ENCODE peak calls at places on chromosomes 5 and 9, in four cellular contexts. P is lower lobe of right lung, Y is suprapubic skin, S is mucosa of descending colon. K is an unnamed sample.

GRCh38 chr5:160175438-160176218 is 53.7 kb upstream of the FABP6 start:
- DNase-seq in P (no peak), S (no peak), Y (no peak), K (no peak)

GRCh38 chr9:134303601-134304000 is 22.7 kb upstream of the RXRA start:
- DNase-seq in P (peak; percentile 21), S (no peak), Y (peak; percentile 33), K (no peak)

GRCh38 chr5:9156282-9156681 is 389.6 kb downstream of the SEMA5A start:
- DNase-seq in P (no peak), S (no peak), Y (peak; percentile 70), K (peak; percentile 72)

GRCh38 chr5:138542120-138542955 is 698 bp downstream of the ETF1 start:
- DNase-seq in S (no peak), P (no peak), Y (no peak), K (no peak)

GRCh38 chr5:77590347-77590746 is 48.2 kb downstream of the OTP start:
- DNase-seq in Y (no peak), S (no peak), P (no peak), K (no peak)

GRCh38 chr9:37104183-37104889 is 16.0 kb upstream of the ZCCHC7 start:
- DNase-seq in Y (no peak), P (no peak), S (no peak), K (no peak)

GRCh38 chr9:89935791-89936190 is 331.0 kb downstream of the GADD45G start:
- DNase-seq in P (no peak), S (no peak), Y (no peak), K (no peak)

GRCh38 chr9:72486606-72486955 is 34.8 kb upstream of the TMC1 start:
- DNase-seq in S (no peak), P (no peak), Y (no peak), K (no peak)

GRCh38 chr9:126449725-126450443 is 123.3 kb downstream of the MVB12B start:
- DNase-seq in Y (no peak), S (no peak), P (no peak), K (no peak)

GRCh38 chr5:144142030-144142825 is 28.2 kb downstream of the YIPF5 start:
- DNase-seq in Y (no peak), P (no peak), S (no peak), K (no peak)

GRCh38 chr5:90264930-90265857 is 144.4 kb downstream of the CETN3 start:
- DNase-seq in P (peak; percentile 52), S (peak; percentile 61), Y (peak; percentile 58), K (peak; percentile 71)

GRCh38 chr5:154611341-154611767 is 133.3 kb upstream of the HAND1 start:
- DNase-seq in S (peak; percentile 25), P (no peak), Y (no peak), K (no peak)

GRCh38 chr5:88691945-88692868 is 190.8 kb downstream of the MEF2C start:
- DNase-seq in P (no peak), S (no peak), Y (no peak), K (no peak)

GRCh38 chr5:136308396-136308795 is 56.9 kb downstream of the TRPC7 start:
- DNase-seq in S (no peak), Y (no peak), P (no peak), K (no peak)

GRCh38 chr5:2366816-2367215 is 384.7 kb downstream of the IRX2 start:
- DNase-seq in S (no peak), P (no peak), Y (no peak), K (no peak)

GRCh38 chr5:56465757-56466127 is 232.6 kb upstream of the ANKRD55 start:
- DNase-seq in S (no peak), P (no peak), Y (no peak), K (no peak)
- H3K4me3 ChIP-seq in S (no peak overlapping the region), P (no peak overlapping the region), Y (no peak overlapping the region), K (no peak overlapping the region)

DNA sequence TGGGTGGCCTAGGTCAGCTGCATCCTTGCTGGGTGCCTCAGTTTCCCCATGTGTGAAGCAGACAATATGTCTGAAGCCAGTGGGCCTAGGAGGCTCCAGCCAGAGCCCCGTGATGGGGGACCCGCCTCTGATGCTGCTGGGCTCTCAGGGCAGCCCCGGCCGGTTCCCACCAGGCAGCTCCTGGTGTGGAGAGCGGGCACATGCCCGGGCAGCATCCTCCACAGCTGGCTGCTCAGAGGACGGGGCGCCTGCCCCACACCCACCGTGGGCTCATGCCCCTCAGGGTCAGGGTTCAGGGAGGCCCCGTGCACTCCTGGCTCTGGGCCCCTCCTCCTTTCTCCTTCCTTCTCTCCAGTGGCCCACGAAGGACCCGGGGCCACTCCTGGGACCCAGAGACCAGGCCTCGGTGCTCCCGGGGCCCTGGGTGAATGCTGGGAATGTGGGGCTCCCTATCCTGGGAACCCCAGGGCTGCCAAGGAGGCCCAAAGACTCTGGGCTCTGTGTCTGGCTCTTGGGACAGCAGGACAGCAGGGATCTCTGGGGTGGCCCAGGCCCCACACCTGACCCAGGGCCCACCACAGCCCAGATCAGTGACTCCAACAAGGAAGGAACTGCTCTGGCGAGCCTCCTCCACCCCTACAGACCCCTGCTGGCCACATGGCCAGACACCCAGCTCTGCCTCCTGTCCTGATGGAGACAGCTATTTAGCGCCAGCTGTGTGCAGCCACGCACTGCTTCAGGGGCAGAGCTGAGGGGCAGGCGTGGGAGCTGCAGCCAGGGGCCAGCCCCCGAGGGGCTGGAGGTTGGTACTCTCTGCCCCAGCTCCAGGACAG is 39.5 kb upstream of the EGFL7 start:
- DNase-seq in Y (no peak), P (no peak), S (no peak), K (no peak)
- H3K4me1 ChIP-seq in Y (peaks cover 95% of the 10 kb centered on the region), P (peaks cover 79% of the 10 kb centered on the region), S (peaks cover 48% of the 10 kb centered on the region), K (peaks cover 16% of the 10 kb centered on the region)

GRCh38 chr5:23820764-23821471 is 313.5 kb downstream of the PRDM9 start:
- DNase-seq in Y (no peak), S (no peak), P (no peak), K (no peak)
- TF ChIP-seq CTCF in Y (no peak), S (no peak), P (peak; percentile 37), K (no peak)

DNA sequence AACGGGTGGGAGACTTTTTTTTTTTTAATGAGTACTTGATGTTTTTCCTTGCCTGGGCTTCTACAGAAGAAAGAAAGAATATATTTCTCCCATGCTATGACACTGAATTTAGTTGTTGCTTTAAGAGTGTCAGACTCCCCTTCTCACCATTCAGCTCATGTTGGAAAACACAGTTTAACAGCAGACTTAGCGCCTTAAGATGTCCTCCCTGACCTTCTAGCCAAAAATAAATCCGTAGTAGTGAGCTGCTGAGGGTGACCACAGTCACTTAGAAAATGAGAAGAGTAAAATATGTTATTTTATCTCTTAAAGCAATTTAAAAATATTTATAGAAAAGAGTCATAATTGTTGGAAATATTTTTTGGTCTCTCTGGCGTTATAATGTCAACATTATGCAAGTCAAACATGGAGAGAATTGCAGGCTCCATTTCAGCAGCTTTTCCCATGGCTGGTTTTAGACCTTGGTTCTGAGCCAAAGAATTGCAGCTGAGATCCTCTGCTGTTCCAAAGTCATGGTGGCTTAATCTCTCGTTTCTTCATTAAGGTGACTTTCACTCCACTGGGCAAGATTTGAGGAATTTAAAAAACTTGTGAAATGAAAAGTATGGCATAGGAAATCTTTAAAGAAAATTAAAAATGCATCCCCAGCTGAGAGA is 143.5 kb downstream of the GHR start:
- DNase-seq in Y (no peak), S (no peak), P (no peak), K (no peak)
- H3K4me3 ChIP-seq in Y (no peak overlapping the region), S (no peak overlapping the region), P (no peak overlapping the region), K (peak overlapping the region; percentile 34)

GRCh38 chr5:16238018-16238417 is 58.4 kb upstream of the MARCHF11 start:
- DNase-seq in S (no peak), P (no peak), Y (no peak), K (no peak)
- H3K4me1 ChIP-seq in S (no peaks in the 10 kb centered on the region), P (no peaks in the 10 kb centered on the region), Y (no peaks in the 10 kb centered on the region), K (no peaks in the 10 kb centered on the region)